ENCODE peak calls at places on chromosomes 16 and 17, in six cellular contexts. One of them, this sample, is unnamed.

GRCh38 chr16:70720431-70721201 is 34.8 kb upstream of the MTSS2 start:
- DNase-seq in IMR-90: no peak
- DNase-seq in SJCRH30: no peak
- DNase-seq in psoas muscle: no peak
- DNase-seq in fibroblast of lung: no peak
- DNase-seq in keratinocyte: no peak
- DNase-seq in this sample: no peak

GRCh38 chr17:82098169-82098938 is at the start of gene FASN:
- DNase-seq in IMR-90: peak; percentile 93
- DNase-seq in SJCRH30: peak; percentile 98
- DNase-seq in psoas muscle: peak; percentile 96
- DNase-seq in fibroblast of lung: peak; percentile 95
- DNase-seq in keratinocyte: peak; percentile 58
- DNase-seq in this sample: peak; percentile 93

GRCh38 chr16:72191551-72191950 is 19.6 kb upstream of the PMFBP1 start:
- DNase-seq in IMR-90: no peak
- DNase-seq in SJCRH30: no peak
- DNase-seq in psoas muscle: no peak
- DNase-seq in fibroblast of lung: no peak
- DNase-seq in keratinocyte: no peak
- DNase-seq in this sample: no peak

GRCh38 chr17:20157078-20157360 is 147.9 kb downstream of the SPECC1 start:
- DNase-seq in IMR-90: no peak
- DNase-seq in SJCRH30: no peak
- DNase-seq in psoas muscle: no peak
- DNase-seq in fibroblast of lung: no peak
- DNase-seq in keratinocyte: no peak
- DNase-seq in this sample: no peak

GRCh38 chr16:75821117-75821516 is 94.8 kb upstream of the CPHXL start:
- DNase-seq in IMR-90: no peak
- DNase-seq in SJCRH30: no peak
- DNase-seq in psoas muscle: no peak
- DNase-seq in fibroblast of lung: no peak
- DNase-seq in keratinocyte: no peak
- DNase-seq in this sample: no peak

GRCh38 chr17:10633738-10634379 is 23.2 kb downstream of the MYH3 start:
- DNase-seq in IMR-90: no peak
- DNase-seq in SJCRH30: no peak
- DNase-seq in psoas muscle: no peak
- DNase-seq in fibroblast of lung: no peak
- DNase-seq in keratinocyte: no peak
- DNase-seq in this sample: no peak

GRCh38 chr17:3929181-3929580 is 12.9 kb upstream of the P2RX1 start:
- DNase-seq in IMR-90: no peak
- DNase-seq in SJCRH30: no peak
- DNase-seq in psoas muscle: no peak
- DNase-seq in fibroblast of lung: no peak
- DNase-seq in keratinocyte: no peak
- DNase-seq in this sample: no peak

GRCh38 chr17:59342681-59343127 is 11.2 kb downstream of the YPEL2 start:
- DNase-seq in IMR-90: no peak
- DNase-seq in SJCRH30: no peak
- DNase-seq in psoas muscle: no peak
- DNase-seq in fibroblast of lung: no peak
- DNase-seq in keratinocyte: no peak
- DNase-seq in this sample: no peak

GRCh38 chr16:11835891-11836652 is 15.3 kb downstream of the RSL1D1 start:
- DNase-seq in IMR-90: peak; percentile 28
- DNase-seq in SJCRH30: peak; percentile 71
- DNase-seq in psoas muscle: no peak
- DNase-seq in fibroblast of lung: peak; percentile 27
- DNase-seq in keratinocyte: no peak
- DNase-seq in this sample: no peak

GRCh38 chr17:8476741-8477140 is 41.1 kb downstream of the NDEL1 start:
- DNase-seq in IMR-90: no peak
- DNase-seq in SJCRH30: no peak
- DNase-seq in psoas muscle: no peak
- DNase-seq in fibroblast of lung: no peak
- DNase-seq in keratinocyte: no peak
- DNase-seq in this sample: no peak

DNA sequence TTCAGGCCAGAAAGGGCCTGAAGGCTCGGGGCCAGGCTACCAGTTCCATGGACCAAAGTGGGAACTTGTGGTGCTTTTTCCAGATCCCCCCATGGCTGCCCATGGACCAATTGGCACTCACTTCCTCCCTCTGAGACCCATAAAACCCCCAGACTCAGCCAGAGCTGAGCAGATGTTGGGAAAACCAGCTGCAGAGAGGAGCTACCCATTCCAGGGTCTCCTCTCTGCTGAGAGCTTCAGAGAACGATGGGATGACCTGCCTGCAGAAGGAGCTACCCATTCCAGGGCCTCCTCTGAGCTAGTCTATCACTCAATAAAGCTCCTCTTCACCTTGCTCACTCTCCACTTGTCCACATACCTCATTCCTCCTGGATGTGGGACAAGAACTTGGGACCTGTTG is 52.2 kb upstream of the MED9 start:
- DNase-seq in IMR-90: no peak
- DNase-seq in SJCRH30: peak; percentile 26
- DNase-seq in psoas muscle: no peak
- DNase-seq in fibroblast of lung: no peak
- DNase-seq in keratinocyte: no peak
- DNase-seq in this sample: no peak
- H3K9me3 ChIP-seq in IMR-90: peaks cover 7% of the 10 kb centered on the region
- H3K9me3 ChIP-seq in SJCRH30: peaks cover 15% of the 10 kb centered on the region
- H3K9me3 ChIP-seq in psoas muscle: no peaks in the 10 kb centered on the region
- H3K9me3 ChIP-seq in fibroblast of lung: no peaks in the 10 kb centered on the region
- H3K9me3 ChIP-seq in keratinocyte: no peaks in the 10 kb centered on the region
- H3K9me3 ChIP-seq in this sample: no peaks in the 10 kb centered on the region

DNA sequence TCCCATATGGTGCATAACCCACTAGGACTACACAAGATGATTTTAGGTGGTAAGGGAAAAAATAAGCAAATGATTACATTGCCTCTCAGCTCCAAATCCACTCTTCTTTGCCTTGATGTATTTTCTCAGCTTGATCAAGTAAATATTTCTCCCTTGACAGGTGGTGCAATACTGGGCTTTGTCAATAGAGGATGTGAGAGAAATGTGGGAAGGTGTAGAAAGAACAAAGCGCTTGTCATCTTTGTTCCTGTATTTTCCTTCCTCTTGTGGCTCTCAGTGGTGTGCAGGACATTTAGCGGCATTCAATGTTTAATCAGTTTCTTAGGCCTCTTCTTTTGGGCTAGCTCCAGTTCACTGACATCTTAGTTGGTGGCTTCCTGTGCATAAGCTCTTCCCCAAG is 1165.8 kb upstream of the GOT2 start:
- DNase-seq in IMR-90: no peak
- DNase-seq in SJCRH30: no peak
- DNase-seq in psoas muscle: no peak
- DNase-seq in fibroblast of lung: no peak
- DNase-seq in keratinocyte: no peak
- DNase-seq in this sample: no peak
- H3K9me3 ChIP-seq in IMR-90: no peaks in the 10 kb centered on the region
- H3K9me3 ChIP-seq in SJCRH30: peaks cover 2% of the 10 kb centered on the region
- H3K9me3 ChIP-seq in psoas muscle: no peaks in the 10 kb centered on the region
- H3K9me3 ChIP-seq in fibroblast of lung: no peaks in the 10 kb centered on the region
- H3K9me3 ChIP-seq in keratinocyte: no peaks in the 10 kb centered on the region
- H3K9me3 ChIP-seq in this sample: no peaks in the 10 kb centered on the region

GRCh38 chr17:1024076-1024475 is 27.1 kb downstream of the TIMM22 start:
- DNase-seq in IMR-90: no peak
- DNase-seq in SJCRH30: no peak
- DNase-seq in psoas muscle: no peak
- DNase-seq in fibroblast of lung: no peak
- DNase-seq in keratinocyte: no peak
- DNase-seq in this sample: no peak

GRCh38 chr17:1018547-1018946 is 21.6 kb downstream of the TIMM22 start:
- DNase-seq in IMR-90: no peak
- DNase-seq in SJCRH30: no peak
- DNase-seq in psoas muscle: no peak
- DNase-seq in fibroblast of lung: no peak
- DNase-seq in keratinocyte: no peak
- DNase-seq in this sample: no peak

GRCh38 chr17:1022278-1023024 is 25.5 kb downstream of the TIMM22 start:
- DNase-seq in IMR-90: no peak
- DNase-seq in SJCRH30: no peak
- DNase-seq in psoas muscle: no peak
- DNase-seq in fibroblast of lung: no peak
- DNase-seq in keratinocyte: no peak
- DNase-seq in this sample: no peak

GRCh38 chr17:1021147-1021546 is 24.2 kb downstream of the TIMM22 start:
- DNase-seq in IMR-90: no peak
- DNase-seq in SJCRH30: no peak
- DNase-seq in psoas muscle: no peak
- DNase-seq in fibroblast of lung: no peak
- DNase-seq in keratinocyte: no peak
- DNase-seq in this sample: no peak

DNA sequence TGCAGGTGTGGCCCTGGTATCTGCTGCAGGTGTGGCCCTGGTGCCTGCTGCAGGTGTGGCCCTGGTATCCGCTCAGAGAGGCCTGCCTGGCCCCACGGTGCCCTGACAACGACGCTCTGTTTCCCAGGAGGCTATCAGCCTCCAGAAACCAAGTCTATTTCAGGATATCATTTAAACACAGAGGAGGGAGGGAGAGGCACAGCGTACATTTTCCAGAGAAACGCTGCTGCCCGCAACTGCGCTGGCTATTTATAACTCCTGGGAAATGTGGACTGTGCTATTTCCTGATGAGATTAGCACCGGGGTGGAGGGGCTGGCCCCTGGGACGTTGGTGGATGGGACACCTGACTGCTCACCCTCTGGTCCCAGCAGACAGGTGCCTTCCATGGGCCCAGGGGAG is 22.5 kb downstream of the TIMM22 start:
- DNase-seq in IMR-90: no peak
- DNase-seq in SJCRH30: no peak
- DNase-seq in psoas muscle: no peak
- DNase-seq in fibroblast of lung: no peak
- DNase-seq in keratinocyte: no peak
- DNase-seq in this sample: no peak
- H3K9me3 ChIP-seq in IMR-90: no peaks in the 10 kb centered on the region
- H3K9me3 ChIP-seq in SJCRH30: no peaks in the 10 kb centered on the region
- H3K9me3 ChIP-seq in psoas muscle: no peaks in the 10 kb centered on the region
- H3K9me3 ChIP-seq in fibroblast of lung: no peaks in the 10 kb centered on the region
- H3K9me3 ChIP-seq in keratinocyte: no peaks in the 10 kb centered on the region
- H3K9me3 ChIP-seq in this sample: no peaks in the 10 kb centered on the region

DNA sequence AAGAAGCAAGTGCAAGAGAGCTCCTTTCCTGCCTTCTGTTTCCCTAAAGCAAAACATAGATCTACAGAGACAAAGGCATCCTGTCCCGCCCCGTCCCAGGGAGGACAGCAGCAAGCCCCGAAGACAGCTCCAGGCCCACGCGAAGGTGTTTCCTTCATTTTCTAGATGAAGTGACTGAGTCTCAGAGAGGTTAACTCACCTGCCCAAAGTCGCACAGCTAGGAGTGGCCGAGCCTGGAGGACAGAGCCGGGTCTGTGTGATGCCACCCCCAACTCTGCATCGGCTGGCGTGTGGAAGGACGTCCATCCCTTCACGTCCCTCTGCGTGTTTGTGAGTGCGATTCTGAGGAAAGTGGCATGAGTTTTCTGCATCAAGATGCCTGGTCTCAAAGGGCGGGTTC is 187.2 kb upstream of the CHMP6 start:
- DNase-seq in IMR-90: no peak
- DNase-seq in SJCRH30: no peak
- DNase-seq in psoas muscle: no peak
- DNase-seq in fibroblast of lung: no peak
- DNase-seq in keratinocyte: no peak
- DNase-seq in this sample: no peak
- H3K9me3 ChIP-seq in IMR-90: no peaks in the 10 kb centered on the region
- H3K9me3 ChIP-seq in SJCRH30: peaks cover 25% of the 10 kb centered on the region
- H3K9me3 ChIP-seq in psoas muscle: peaks cover 11% of the 10 kb centered on the region
- H3K9me3 ChIP-seq in fibroblast of lung: no peaks in the 10 kb centered on the region
- H3K9me3 ChIP-seq in keratinocyte: peaks cover 2% of the 10 kb centered on the region
- H3K9me3 ChIP-seq in this sample: peaks cover 9% of the 10 kb centered on the region

DNA sequence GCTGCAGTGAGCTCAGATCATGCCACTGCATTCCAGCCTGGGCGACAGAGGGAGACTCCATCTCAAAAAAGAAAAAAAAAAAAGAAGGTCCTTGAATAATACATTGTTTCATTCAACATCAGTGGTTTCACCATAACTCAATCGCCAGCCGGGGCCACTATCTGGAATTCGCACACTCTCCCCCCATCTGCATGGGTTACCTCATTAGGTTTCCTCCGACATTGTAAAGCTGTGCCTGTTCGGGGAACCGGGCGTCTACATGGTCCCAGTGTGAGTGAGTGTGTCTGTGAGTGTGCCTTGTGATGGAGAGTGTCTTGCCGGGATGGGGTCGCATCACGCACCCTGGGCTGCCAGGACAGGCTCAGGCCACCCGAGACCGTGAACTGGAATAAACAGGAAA is 16.6 kb upstream of the RBBP6 start:
- DNase-seq in IMR-90: no peak
- DNase-seq in SJCRH30: no peak
- DNase-seq in psoas muscle: no peak
- DNase-seq in fibroblast of lung: no peak
- DNase-seq in keratinocyte: no peak
- DNase-seq in this sample: no peak
- H3K9me3 ChIP-seq in IMR-90: no peaks in the 10 kb centered on the region
- H3K9me3 ChIP-seq in SJCRH30: no peaks in the 10 kb centered on the region
- H3K9me3 ChIP-seq in psoas muscle: no peaks in the 10 kb centered on the region
- H3K9me3 ChIP-seq in fibroblast of lung: no peaks in the 10 kb centered on the region
- H3K9me3 ChIP-seq in keratinocyte: no peaks in the 10 kb centered on the region
- H3K9me3 ChIP-seq in this sample: no peaks in the 10 kb centered on the region